ENCODE peak calls at places on chromosomes 11 and 22, in five cellular contexts. D is effector memory CD8-positive, alpha-beta T cell; H is skeletal muscle cell; J is astrocyte of the hippocampus; G is NCI-H1092. C is an unnamed sample.

GRCh38 chr22:39634530-39635399 is 64.2 kb downstream of the CACNA1I start:
- DNase-seq in G (no peak), H (peak), D (no peak), J (peak), C (no peak)

GRCh38 chr22:45804986-45805325 is 133.3 kb downstream of the ATXN10 start:
- DNase-seq in G (no peak), H (peak), D (no peak), J (peak), C (no peak)

GRCh38 chr11:110452720-110453119 is 23.0 kb downstream of the FDX1 start:
- DNase-seq in G (no peak), H (no peak), D (no peak), J (no peak), C (no peak)

GRCh38 chr11:101955278-101955677 is 39.0 kb upstream of the ANGPTL5 start:
- DNase-seq in H (no peak), G (no peak), D (no peak), J (no peak), C (no peak)

GRCh38 chr11:10568486-10568941 is at the start of gene LYVE1:
- DNase-seq in H (peak), D (no peak), G (no peak), J (no peak), C (no peak)

GRCh38 chr11:96054870-96055705 is 131.2 kb upstream of the MTMR2 start:
- DNase-seq in D (no peak), J (peak), G (no peak), H (no peak), C (peak)

GRCh38 chr11:60069471-60069870 is 13.0 kb downstream of the MS4A3 start:
- DNase-seq in H (no peak), G (no peak), D (no peak), J (no peak), C (no peak)

GRCh38 chr11:15107730-15108515 is 6.8 kb upstream of the INSC start:
- DNase-seq in G (no peak), J (no peak), H (no peak), D (no peak), C (no peak)

GRCh38 chr11:116697011-116697410 is 75.8 kb downstream of the BUD13 start:
- DNase-seq in J (no peak), D (no peak), G (no peak), H (no peak), C (no peak)

GRCh38 chr11:14386895-14387480 is 28.0 kb upstream of the RRAS2 start:
- DNase-seq in G (peak), H (peak), D (no peak), J (peak), C (no peak)

GRCh38 chr11:69905611-69906452 is 86.6 kb upstream of the FGF3 start:
- DNase-seq in D (no peak), H (no peak), G (no peak), J (no peak), C (no peak)

GRCh38 chr11:101442936-101443521 is 140.8 kb downstream of the TRPC6 start:
- DNase-seq in J (no peak), G (no peak), D (no peak), H (no peak), C (no peak)

GRCh38 chr22:31898911-31899310 is 45.4 kb upstream of the YWHAH start:
- DNase-seq in D (no peak), G (no peak), J (no peak), H (no peak), C (no peak)

GRCh38 chr22:36585841-36586240 is 56.9 kb upstream of the EIF3D start:
- DNase-seq in J (no peak), H (no peak), G (no peak), D (no peak), C (no peak)

GRCh38 chr11:123268118-123268517 is 73.1 kb upstream of the CLMP start:
- DNase-seq in G (no peak), D (no peak), H (no peak), J (no peak), C (no peak)

GRCh38 chr11:96213500-96213899 is 129.5 kb downstream of the MAML2 start:
- DNase-seq in D (no peak), J (peak), H (peak), G (no peak), C (no peak)

GRCh38 chr22:35437038-35437437 is 37.1 kb downstream of the MCM5 start:
- DNase-seq in D (no peak), J (no peak), H (no peak), G (no peak), C (peak)

GRCh38 chr22:46728470-46728869 is 9.6 kb downstream of the CERK start:
- DNase-seq in J (no peak), G (no peak), H (no peak), D (no peak), C (no peak)

GRCh38 chr11:108929241-108929640 is 264.4 kb downstream of the DDX10 start:
- DNase-seq in H (peak), D (no peak), G (no peak), J (peak), C (no peak)

GRCh38 chr11:62806611-62807121 is 1.4 kb upstream of the NXF1 start:
- DNase-seq in H (peak), G (no peak), D (no peak), J (peak), C (no peak)

GRCh38 chr11:3835752-3836151 is 5.0 kb downstream of the RHOG start:
- DNase-seq in G (no peak), H (no peak), J (no peak), D (no peak), C (no peak)

GRCh38 chr11:26193714-26194373 is 138.1 kb upstream of the ANO3 start:
- DNase-seq in J (no peak), G (no peak), D (no peak), H (no peak), C (no peak)

GRCh38 chr11:102869354-102869753 is 5.4 kb downstream of the MMP12 start:
- DNase-seq in G (no peak), J (no peak), H (no peak), D (no peak), C (peak)

GRCh38 chr22:19868773-19869471 is 14.2 kb upstream of the GNB1L start:
- DNase-seq in G (no peak), D (no peak), J (peak), H (no peak), C (no peak)